ENCODE peak calls at places on chromosome 1, in ten cellular contexts. H is SJSA1; J is GM23338; O is suprapubic skin; W is GM03348; I is activated naive CD4-positive, alpha-beta T cell; C is effector CD8-positive, alpha-beta T cell; M is Caki2; S is activated CD4-positive, CD25-positive, alpha-beta regulatory T cell; R is fibroblast of pulmonary artery. T is an unnamed sample.
A peak's percentile ranks its signal among the peaks of the same experiment; 100 is the strongest.

GRCh38 chr1:34619256-34619655 is 135.6 kb upstream of the GJB5 start:
- DNase-seq in H (no peak), J (no peak), O (no peak), W (no peak), I (no peak), C (no peak), M (no peak), S (no peak), R (no peak), T (no peak)

GRCh38 chr1:36351222-36351977 is 28.0 kb upstream of the EVA1B start:
- DNase-seq in H (peak; percentile 94), J (no peak), O (no peak), W (peak; percentile 87), I (no peak), C (no peak), M (peak; percentile 67), S (no peak), R (peak; percentile 73), T (peak; percentile 86)

GRCh38 chr1:248372394-248372793 is 3.2 kb upstream of the OR2T6 start:
- DNase-seq in H (no peak), J (no peak), O (no peak), W (no peak), I (no peak), C (no peak), M (no peak), S (no peak), R (no peak), T (no peak)

GRCh38 chr1:225437710-225438437 is 10.0 kb upstream of the LBR start:
- DNase-seq in H (no peak), J (peak; percentile 61), O (no peak), W (no peak), I (no peak), C (no peak), M (no peak), S (no peak), R (peak; percentile 67), T (peak; percentile 31)

GRCh38 chr1:64691631-64692030 is 53.2 kb upstream of the RAVER2 start:
- DNase-seq in H (peak; percentile 26), J (peak; percentile 24), O (no peak), W (no peak), I (no peak), C (no peak), M (no peak), S (no peak), R (peak; percentile 69), T (no peak)

GRCh38 chr1:87833158-87833557 is 504.5 kb downstream of the LMO4 start:
- DNase-seq in H (no peak), J (no peak), O (no peak), W (no peak), I (no peak), C (no peak), M (no peak), S (no peak), R (peak; percentile 81), T (no peak)

GRCh38 chr1:219670426-219671149 is 57.7 kb upstream of the ZC3H11B start:
- DNase-seq in H (no peak), J (no peak), O (no peak), W (no peak), I (no peak), C (no peak), M (no peak), S (no peak), R (peak; percentile 91), T (no peak)

GRCh38 chr1:9833632-9834031 is 9.9 kb upstream of the CLSTN1 start:
- DNase-seq in H (no peak), J (no peak), O (no peak), W (no peak), I (no peak), C (no peak), M (no peak), S (no peak), R (no peak), T (no peak)

GRCh38 chr1:156615946-156616345 is 3.3 kb upstream of the HAPLN2 start:
- DNase-seq in H (no peak), J (no peak), O (no peak), W (no peak), I (no peak), C (no peak), M (no peak), S (no peak), R (no peak), T (no peak)

GRCh38 chr1:247373721-247374141 is 42.1 kb upstream of the ZNF496 start:
- DNase-seq in H (peak; percentile 17), J (peak; percentile 94), O (no peak), W (peak; percentile 79), I (peak; percentile 8), C (peak; percentile 36), M (no peak), S (no peak), R (peak; percentile 49), T (peak; percentile 51)

GRCh38 chr1:21268281-21269239 is 21.7 kb downstream of the ECE1 start:
- DNase-seq in H (no peak), J (no peak), O (no peak), W (no peak), I (no peak), C (no peak), M (no peak), S (no peak), R (no peak), T (no peak)

GRCh38 chr1:53442297-53442696 is 16.9 kb upstream of the DMRTB1 start:
- DNase-seq in H (no peak), J (no peak), O (no peak), W (no peak), I (no peak), C (no peak), M (peak; percentile 23), S (no peak), R (peak; percentile 49), T (no peak)

GRCh38 chr1:62924983-62925790 is 141.3 kb downstream of the ATG4C start:
- DNase-seq in H (no peak), J (no peak), O (no peak), W (no peak), I (no peak), C (no peak), M (no peak), S (no peak), R (no peak), T (no peak)

GRCh38 chr1:30526652-30527345 is 196.6 kb downstream of the MATN1 start:
- DNase-seq in H (peak; percentile 89), J (no peak), O (no peak), W (no peak), I (no peak), C (no peak), M (peak; percentile 11), S (no peak), R (no peak), T (no peak)

GRCh38 chr1:238892612-238893011 is 493.8 kb upstream of the CHRM3 start:
- DNase-seq in H (no peak), J (no peak), O (no peak), W (no peak), I (no peak), C (no peak), M (peak; percentile 37), S (no peak), R (no peak), T (no peak)

GRCh38 chr1:33342041-33342723 is 21.3 kb upstream of the A3GALT2 start:
- DNase-seq in H (peak; percentile 94), J (peak; percentile 65), O (peak; percentile 88), W (peak; percentile 84), I (no peak), C (no peak), M (peak; percentile 95), S (no peak), R (peak; percentile 98), T (peak; percentile 76)

GRCh38 chr1:51306950-51307349 is 23.4 kb downstream of the TTC39A start:
- DNase-seq in H (no peak), J (no peak), O (no peak), W (no peak), I (no peak), C (no peak), M (no peak), S (no peak), R (no peak), T (no peak)

T was measured in AG08395.